ENCODE peak calls at places on chromosomes 4 and X, in nine cellular contexts. One of them, this sample, is unnamed.

GRCh38 chr4:184897807-184898388 is 72.1 kb upstream of the ACSL1 start:
- DNase-seq in astrocyte: no peak
- DNase-seq in OCI-LY7: no peak
- DNase-seq in IMR-90: no peak
- DNase-seq in K562: no peak
- DNase-seq in hepatocyte: no peak
- DNase-seq in fibroblast of lung: no peak
- DNase-seq in PC-3: no peak
- DNase-seq in MM.1S: no peak
- DNase-seq in this sample: no peak

GRCh38 chrX:11460347-11460746 is 167.1 kb downstream of the AMELX start:
- DNase-seq in astrocyte: no peak
- DNase-seq in OCI-LY7: no peak
- DNase-seq in IMR-90: no peak
- DNase-seq in K562: peak; percentile 34
- DNase-seq in hepatocyte: no peak
- DNase-seq in fibroblast of lung: no peak
- DNase-seq in PC-3: peak; percentile 41
- DNase-seq in MM.1S: no peak
- DNase-seq in this sample: no peak

GRCh38 chr4:128876194-128876593 is 66.7 kb downstream of the JADE1 start:
- DNase-seq in astrocyte: no peak
- DNase-seq in OCI-LY7: no peak
- DNase-seq in IMR-90: no peak
- DNase-seq in K562: no peak
- DNase-seq in hepatocyte: no peak
- DNase-seq in fibroblast of lung: no peak
- DNase-seq in PC-3: no peak
- DNase-seq in MM.1S: no peak
- DNase-seq in this sample: no peak

GRCh38 chrX:10579753-10580060 is 40.7 kb downstream of the MID1 start:
- DNase-seq in astrocyte: peak; percentile 68
- DNase-seq in OCI-LY7: no peak
- DNase-seq in IMR-90: peak; percentile 37
- DNase-seq in K562: no peak
- DNase-seq in hepatocyte: no peak
- DNase-seq in fibroblast of lung: peak; percentile 39
- DNase-seq in PC-3: no peak
- DNase-seq in MM.1S: no peak
- DNase-seq in this sample: no peak

GRCh38 chrX:1894656-1895055 is 279.8 kb downstream of the ASMT start:
- DNase-seq in astrocyte: no peak
- DNase-seq in OCI-LY7: no peak
- DNase-seq in IMR-90: no peak
- DNase-seq in K562: no peak
- DNase-seq in hepatocyte: no peak
- DNase-seq in fibroblast of lung: no peak
- DNase-seq in PC-3: no peak
- DNase-seq in MM.1S: no peak
- DNase-seq in this sample: no peak

GRCh38 chrX:14006489-14006888 is 23.2 kb downstream of the GEMIN8 start:
- DNase-seq in astrocyte: no peak
- DNase-seq in OCI-LY7: no peak
- DNase-seq in IMR-90: no peak
- DNase-seq in K562: no peak
- DNase-seq in hepatocyte: no peak
- DNase-seq in fibroblast of lung: no peak
- DNase-seq in PC-3: no peak
- DNase-seq in MM.1S: no peak
- DNase-seq in this sample: no peak

GRCh38 chrX:133991814-133992213 is 6.4 kb upstream of the GPC3 start:
- DNase-seq in astrocyte: no peak
- DNase-seq in OCI-LY7: no peak
- DNase-seq in IMR-90: no peak
- DNase-seq in K562: no peak
- DNase-seq in hepatocyte: no peak
- DNase-seq in fibroblast of lung: no peak
- DNase-seq in PC-3: no peak
- DNase-seq in MM.1S: no peak
- DNase-seq in this sample: no peak

GRCh38 chr4:151173751-151174325 is 74.4 kb downstream of the RPS3A start:
- DNase-seq in astrocyte: no peak
- DNase-seq in OCI-LY7: no peak
- DNase-seq in IMR-90: peak; percentile 16
- DNase-seq in K562: no peak
- DNase-seq in hepatocyte: no peak
- DNase-seq in fibroblast of lung: peak; percentile 68
- DNase-seq in PC-3: no peak
- DNase-seq in MM.1S: no peak
- DNase-seq in this sample: no peak

GRCh38 chrX:23756165-23756564 is 13.1 kb upstream of the ACOT9 start:
- DNase-seq in astrocyte: peak; percentile 5
- DNase-seq in OCI-LY7: peak; percentile 73
- DNase-seq in IMR-90: peak; percentile 41
- DNase-seq in K562: peak; percentile 66
- DNase-seq in hepatocyte: peak; percentile 82
- DNase-seq in fibroblast of lung: peak; percentile 60
- DNase-seq in PC-3: peak; percentile 55
- DNase-seq in MM.1S: peak; percentile 62
- DNase-seq in this sample: peak; percentile 53

GRCh38 chr4:124105212-124105611 is 607.3 kb downstream of the ANKRD50 start:
- DNase-seq in astrocyte: peak; percentile 42
- DNase-seq in OCI-LY7: no peak
- DNase-seq in IMR-90: peak; percentile 22
- DNase-seq in K562: no peak
- DNase-seq in hepatocyte: no peak
- DNase-seq in fibroblast of lung: no peak
- DNase-seq in PC-3: peak; percentile 13
- DNase-seq in MM.1S: no peak
- DNase-seq in this sample: peak; percentile 3

GRCh38 chrX:13010546-13010945 is 33.9 kb downstream of the FAM9C start:
- DNase-seq in astrocyte: no peak
- DNase-seq in OCI-LY7: no peak
- DNase-seq in IMR-90: no peak
- DNase-seq in K562: no peak
- DNase-seq in hepatocyte: no peak
- DNase-seq in fibroblast of lung: no peak
- DNase-seq in PC-3: no peak
- DNase-seq in MM.1S: no peak
- DNase-seq in this sample: no peak

GRCh38 chr4:14404730-14405129 is 597.6 kb upstream of the CPEB2 start:
- DNase-seq in astrocyte: no peak
- DNase-seq in OCI-LY7: no peak
- DNase-seq in IMR-90: no peak
- DNase-seq in K562: no peak
- DNase-seq in hepatocyte: no peak
- DNase-seq in fibroblast of lung: peak; percentile 83
- DNase-seq in PC-3: no peak
- DNase-seq in MM.1S: no peak
- DNase-seq in this sample: no peak

GRCh38 chr4:133537882-133538281 is 388.8 kb downstream of the PCDH10 start:
- DNase-seq in astrocyte: no peak
- DNase-seq in OCI-LY7: no peak
- DNase-seq in IMR-90: no peak
- DNase-seq in K562: no peak
- DNase-seq in hepatocyte: no peak
- DNase-seq in fibroblast of lung: no peak
- DNase-seq in PC-3: no peak
- DNase-seq in MM.1S: no peak
- DNase-seq in this sample: no peak
- H2AFZ ChIP-seq in astrocyte: no peak overlapping the region
- H2AFZ ChIP-seq in OCI-LY7: no peak overlapping the region
- H2AFZ ChIP-seq in IMR-90: no peak overlapping the region
- H2AFZ ChIP-seq in K562: no peak overlapping the region
- H2AFZ ChIP-seq in hepatocyte: no peak overlapping the region
- H2AFZ ChIP-seq in fibroblast of lung: no peak overlapping the region
- H2AFZ ChIP-seq in PC-3: no peak overlapping the region
- H2AFZ ChIP-seq in MM.1S: no peak overlapping the region
- H2AFZ ChIP-seq in this sample: no peak overlapping the region

DNA sequence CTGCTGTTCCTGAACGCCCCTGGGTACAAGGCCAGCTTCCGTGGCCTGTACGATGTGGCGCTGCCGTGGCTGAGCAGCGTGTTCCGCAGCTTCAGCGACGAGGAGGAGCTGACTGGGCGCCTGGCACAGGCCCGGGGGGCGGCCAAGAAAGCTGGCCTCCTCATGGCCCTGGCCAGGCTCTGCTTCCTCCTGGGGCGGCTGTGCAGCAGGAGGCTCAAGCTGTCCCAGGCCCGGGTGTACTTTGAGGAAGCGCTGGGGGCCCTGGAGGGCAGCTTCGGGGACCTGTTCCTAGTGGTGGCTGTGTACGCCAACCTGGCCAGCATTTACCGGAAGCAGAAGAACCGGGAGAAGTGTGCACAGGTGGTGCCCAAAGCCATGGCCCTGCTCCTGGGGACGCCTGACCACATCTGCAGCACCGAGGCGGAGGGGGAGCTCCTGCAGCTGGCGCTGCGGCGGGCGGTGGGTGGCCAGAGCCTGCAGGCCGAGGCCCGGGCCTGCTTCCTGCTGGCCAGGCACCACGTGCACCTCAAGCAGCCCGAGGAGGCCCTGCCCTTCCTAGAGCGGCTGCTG is 28.2 kb downstream of the SH3TC1 start:
- DNase-seq in astrocyte: no peak
- DNase-seq in OCI-LY7: no peak
- DNase-seq in IMR-90: no peak
- DNase-seq in K562: no peak
- DNase-seq in hepatocyte: no peak
- DNase-seq in fibroblast of lung: no peak
- DNase-seq in PC-3: no peak
- DNase-seq in MM.1S: no peak
- DNase-seq in this sample: no peak
- H3K4me1 ChIP-seq in astrocyte: peaks cover 28% of the 10 kb centered on the region
- H3K4me1 ChIP-seq in OCI-LY7: peaks cover 19% of the 10 kb centered on the region
- H3K4me1 ChIP-seq in IMR-90: peaks cover 7% of the 10 kb centered on the region
- H3K4me1 ChIP-seq in K562: no peaks in the 10 kb centered on the region
- H3K4me1 ChIP-seq in hepatocyte: peaks cover 19% of the 10 kb centered on the region
- H3K4me1 ChIP-seq in fibroblast of lung: peaks cover 3% of the 10 kb centered on the region
- H3K4me1 ChIP-seq in PC-3: peaks cover 13% of the 10 kb centered on the region
- H3K4me1 ChIP-seq in MM.1S: peaks cover 15% of the 10 kb centered on the region
- H3K4me1 ChIP-seq in this sample: peaks cover 11% of the 10 kb centered on the region

DNA sequence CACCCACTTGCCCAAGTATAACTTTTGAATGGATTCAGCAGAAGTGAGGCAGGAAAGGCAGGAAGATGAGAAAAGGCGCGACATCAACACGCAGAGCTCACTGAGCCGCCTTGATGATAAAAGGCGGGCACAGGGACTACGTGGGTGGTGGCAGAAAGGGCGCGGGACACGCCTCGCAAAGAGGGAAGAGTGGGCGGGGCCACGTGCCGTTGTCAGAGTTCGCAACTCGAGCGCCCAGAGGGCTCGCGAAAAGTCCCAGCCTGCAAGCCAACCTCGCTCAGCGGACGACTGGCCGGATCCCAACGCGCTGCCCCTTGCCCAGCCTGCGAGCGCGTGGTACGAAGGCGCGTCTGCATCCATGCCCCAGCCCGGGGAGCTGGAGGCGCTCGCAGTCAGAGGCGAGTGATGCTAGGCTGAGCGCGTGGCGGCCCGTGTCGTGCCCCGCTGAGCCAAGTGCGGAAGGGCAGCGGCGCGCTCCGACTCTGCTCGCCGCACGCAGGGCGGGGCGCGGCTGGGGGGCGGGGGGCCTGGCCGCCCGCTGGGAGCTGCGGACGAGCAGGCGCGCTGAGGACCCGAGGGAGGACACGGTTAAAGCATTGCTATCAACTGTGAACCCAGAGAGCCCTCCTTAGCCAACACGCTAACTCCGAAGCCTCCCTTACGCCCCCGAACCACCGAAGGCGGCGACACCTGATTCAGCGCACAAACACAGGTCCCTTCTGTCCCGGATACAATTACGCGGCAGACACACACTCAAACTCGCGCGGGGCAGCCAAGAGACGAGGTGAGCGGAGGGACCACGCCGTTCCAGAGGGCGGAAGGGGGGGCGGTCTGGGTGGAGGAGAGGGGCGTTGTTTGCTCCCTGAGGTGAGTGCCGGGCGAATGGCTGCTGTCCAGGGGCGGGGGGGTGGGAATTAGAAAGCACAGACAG is at the start of gene UGT8:
- DNase-seq in astrocyte: peak; percentile 12
- DNase-seq in OCI-LY7: peak; percentile 82
- DNase-seq in IMR-90: no peak
- DNase-seq in K562: peak; percentile 52
- DNase-seq in hepatocyte: peak; percentile 78
- DNase-seq in fibroblast of lung: peak; percentile 11
- DNase-seq in PC-3: peak; percentile 34
- DNase-seq in MM.1S: no peak
- DNase-seq in this sample: peak; percentile 82
- TF ChIP-seq CTCF in astrocyte: no peak
- TF ChIP-seq CTCF in OCI-LY7: no peak
- TF ChIP-seq CTCF in IMR-90: no peak
- TF ChIP-seq CTCF in K562: no peak
- TF ChIP-seq CTCF in hepatocyte: no peak
- TF ChIP-seq CTCF in fibroblast of lung: no peak
- TF ChIP-seq CTCF in PC-3: no peak
- TF ChIP-seq CTCF in MM.1S: no peak
- TF ChIP-seq CTCF in this sample: no peak

GRCh38 chr4:138572007-138572406 is 329.9 kb upstream of the SLC7A11 start:
- DNase-seq in astrocyte: no peak
- DNase-seq in OCI-LY7: no peak
- DNase-seq in IMR-90: peak; percentile 11
- DNase-seq in K562: no peak
- DNase-seq in hepatocyte: no peak
- DNase-seq in fibroblast of lung: no peak
- DNase-seq in PC-3: no peak
- DNase-seq in MM.1S: no peak
- DNase-seq in this sample: no peak

GRCh38 chr4:138577145-138577544 is 335.0 kb upstream of the SLC7A11 start:
- DNase-seq in astrocyte: no peak
- DNase-seq in OCI-LY7: no peak
- DNase-seq in IMR-90: no peak
- DNase-seq in K562: no peak
- DNase-seq in hepatocyte: no peak
- DNase-seq in fibroblast of lung: no peak
- DNase-seq in PC-3: no peak
- DNase-seq in MM.1S: no peak
- DNase-seq in this sample: no peak

GRCh38 chr4:138579146-138579545 is 337.0 kb upstream of the SLC7A11 start:
- DNase-seq in astrocyte: no peak
- DNase-seq in OCI-LY7: no peak
- DNase-seq in IMR-90: no peak
- DNase-seq in K562: no peak
- DNase-seq in hepatocyte: no peak
- DNase-seq in fibroblast of lung: no peak
- DNase-seq in PC-3: no peak
- DNase-seq in MM.1S: no peak
- DNase-seq in this sample: no peak

GRCh38 chr4:138573246-138573645 is 331.1 kb upstream of the SLC7A11 start:
- DNase-seq in astrocyte: no peak
- DNase-seq in OCI-LY7: no peak
- DNase-seq in IMR-90: peak; percentile 23
- DNase-seq in K562: no peak
- DNase-seq in hepatocyte: no peak
- DNase-seq in fibroblast of lung: no peak
- DNase-seq in PC-3: no peak
- DNase-seq in MM.1S: no peak
- DNase-seq in this sample: no peak

DNA sequence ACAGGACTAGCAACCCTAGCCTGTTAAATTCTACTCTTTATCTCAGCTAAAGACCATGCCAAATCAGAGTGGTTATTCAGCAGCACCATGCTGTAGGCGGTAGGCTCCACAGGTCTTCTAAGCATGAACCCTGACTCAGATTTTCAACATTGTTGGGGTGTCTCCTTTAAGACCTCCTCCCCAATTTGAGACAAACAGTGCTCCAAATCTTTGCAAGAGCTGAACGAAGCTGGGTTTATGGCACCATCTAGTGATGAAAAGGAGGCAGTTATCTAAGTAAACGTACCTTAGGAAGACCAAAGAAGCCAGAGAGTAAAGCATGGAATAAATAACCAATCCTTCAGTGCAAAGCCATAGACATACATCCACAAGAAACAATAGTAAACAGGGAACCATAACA is 334.5 kb upstream of the SLC7A11 start:
- DNase-seq in astrocyte: peak; percentile 37
- DNase-seq in OCI-LY7: peak; percentile 24
- DNase-seq in IMR-90: peak; percentile 68
- DNase-seq in K562: peak; percentile 9
- DNase-seq in hepatocyte: peak; percentile 26
- DNase-seq in fibroblast of lung: peak; percentile 59
- DNase-seq in PC-3: peak; percentile 64
- DNase-seq in MM.1S: peak; percentile 62
- DNase-seq in this sample: no peak
- H2AFZ ChIP-seq in astrocyte: peak overlapping the region; percentile 24
- H2AFZ ChIP-seq in OCI-LY7: no peak overlapping the region
- H2AFZ ChIP-seq in IMR-90: no peak overlapping the region
- H2AFZ ChIP-seq in K562: no peak overlapping the region
- H2AFZ ChIP-seq in hepatocyte: no peak overlapping the region
- H2AFZ ChIP-seq in fibroblast of lung: no peak overlapping the region
- H2AFZ ChIP-seq in PC-3: no peak overlapping the region
- H2AFZ ChIP-seq in MM.1S: no peak overlapping the region
- H2AFZ ChIP-seq in this sample: no peak overlapping the region

This sample was measured in osteoblast.